ENCODE peak calls at places on chromosomes 3 and 15, in four cellular contexts. One of them, this sample, is unnamed.

GRCh38 chr3:4814302-4814903 is 164.8 kb upstream of the BHLHE40 start:
- DNase-seq in mucosa of gallbladder: no peak
- DNase-seq in heart left ventricle: peak
- DNase-seq in CD8-positive, alpha-beta T cell: no peak
- DNase-seq in this sample: no peak

GRCh38 chr3:16897254-16897926 is 12.6 kb downstream of the PLCL2 start:
- DNase-seq in mucosa of gallbladder: no peak
- DNase-seq in heart left ventricle: no peak
- DNase-seq in CD8-positive, alpha-beta T cell: no peak
- DNase-seq in this sample: peak

GRCh38 chr3:165805834-165806561 is 31.2 kb downstream of the BCHE start:
- DNase-seq in mucosa of gallbladder: no peak
- DNase-seq in heart left ventricle: no peak
- DNase-seq in CD8-positive, alpha-beta T cell: no peak
- DNase-seq in this sample: no peak

GRCh38 chr15:63425426-63425825 is 43.8 kb upstream of the CA12 start:
- DNase-seq in heart left ventricle: no peak
- DNase-seq in CD8-positive, alpha-beta T cell: no peak
- DNase-seq in mucosa of gallbladder: no peak
- DNase-seq in this sample: no peak

GRCh38 chr15:26661727-26662126 is 111.1 kb downstream of the GABRB3 start:
- DNase-seq in CD8-positive, alpha-beta T cell: no peak
- DNase-seq in heart left ventricle: no peak
- DNase-seq in mucosa of gallbladder: no peak
- DNase-seq in this sample: no peak

GRCh38 chr3:156593814-156594213 is 38.9 kb upstream of the SSR3 start:
- DNase-seq in heart left ventricle: no peak
- DNase-seq in CD8-positive, alpha-beta T cell: no peak
- DNase-seq in mucosa of gallbladder: no peak
- DNase-seq in this sample: no peak

GRCh38 chr3:113212155-113212844 is 943 bp downstream of the BOC start:
- DNase-seq in mucosa of gallbladder: no peak
- DNase-seq in CD8-positive, alpha-beta T cell: no peak
- DNase-seq in heart left ventricle: peak
- DNase-seq in this sample: no peak

GRCh38 chr3:186452517-186452916 is 90.5 kb upstream of the DGKG start:
- DNase-seq in heart left ventricle: no peak
- DNase-seq in mucosa of gallbladder: no peak
- DNase-seq in CD8-positive, alpha-beta T cell: no peak
- DNase-seq in this sample: no peak

GRCh38 chr3:142958707-142959106 is 4.8 kb downstream of the PAQR9 start:
- DNase-seq in mucosa of gallbladder: no peak
- DNase-seq in heart left ventricle: no peak
- DNase-seq in CD8-positive, alpha-beta T cell: no peak
- DNase-seq in this sample: no peak

GRCh38 chr3:144362126-144362525 is 390.5 kb downstream of the DIPK2A start:
- DNase-seq in heart left ventricle: no peak
- DNase-seq in CD8-positive, alpha-beta T cell: no peak
- DNase-seq in mucosa of gallbladder: no peak
- DNase-seq in this sample: no peak

GRCh38 chr3:73143401-73143800 is 81.9 kb downstream of the EBLN2 start:
- DNase-seq in CD8-positive, alpha-beta T cell: no peak
- DNase-seq in heart left ventricle: no peak
- DNase-seq in mucosa of gallbladder: no peak
- DNase-seq in this sample: no peak

GRCh38 chr3:2452249-2452648 is 353.6 kb downstream of the CNTN4 start:
- DNase-seq in heart left ventricle: no peak
- DNase-seq in mucosa of gallbladder: no peak
- DNase-seq in CD8-positive, alpha-beta T cell: no peak
- DNase-seq in this sample: no peak

GRCh38 chr3:52366527-52366926 is 50.4 kb downstream of the DNAH1 start:
- DNase-seq in CD8-positive, alpha-beta T cell: no peak
- DNase-seq in heart left ventricle: no peak
- DNase-seq in mucosa of gallbladder: no peak
- DNase-seq in this sample: no peak

This sample was measured in immature natural killer cell.